ENCODE peak calls at places on chromosomes 16 and 17, in eight cellular contexts. A, C, Y, E, P, Q, L and K are unnamed samples. For H3K4me1, the result is how much of the 10 kb centered on the place peaks cover.

GRCh38 chr17:17216776-17217175 is 10.6 kb upstream of the PLD6 start:
- DNase-seq in A (no peak), C (no peak), Y (no peak), E (peak), P (no peak), Q (no peak), L (no peak), K (no peak)

GRCh38 chr17:48530887-48531272 is at the start of gene HOXB1:
- DNase-seq in A (no peak), C (no peak), Y (no peak), E (no peak), P (no peak), Q (no peak), L (no peak), K (no peak)

GRCh38 chr17:63966646-63967265 is 6.0 kb downstream of the SCN4A start:
- DNase-seq in A (no peak), C (peak), Y (no peak), E (no peak), P (no peak), Q (no peak), L (no peak), K (no peak)

GRCh38 chr16:4744758-4745569 is 10.6 kb downstream of the DNAAF8 start:
- DNase-seq in A (no peak), C (no peak), Y (no peak), E (no peak), P (no peak), Q (no peak), L (no peak), K (no peak)

GRCh38 chr17:6239237-6239798 is 169.1 kb downstream of the WSCD1 start:
- DNase-seq in A (peak), C (no peak), Y (no peak), E (no peak), P (no peak), Q (no peak), L (no peak), K (no peak)

GRCh38 chr17:74295625-74296547 is 21.9 kb downstream of the DNAI2 start:
- DNase-seq in A (peak), C (no peak), Y (no peak), E (no peak), P (no peak), Q (peak), L (no peak), K (no peak)

GRCh38 chr16:54936979-54937672 is 6.5 kb downstream of the IRX5 start:
- DNase-seq in A (no peak), C (no peak), Y (no peak), E (no peak), P (no peak), Q (peak), L (no peak), K (no peak)

GRCh38 chr17:57892146-57892819 is 42.4 kb upstream of the MRPS23 start:
- DNase-seq in A (peak), C (no peak), Y (peak), E (peak), P (peak), Q (peak), L (peak), K (peak)

GRCh38 chr16:58451945-58452401 is 48.0 kb upstream of the NDRG4 start:
- DNase-seq in A (peak), C (no peak), Y (no peak), E (no peak), P (no peak), Q (no peak), L (no peak), K (no peak)

GRCh38 chr17:81254955-81255717 is 16.0 kb downstream of the NDUFAF8 start:
- DNase-seq in A (peak), C (no peak), Y (peak), E (no peak), P (peak), Q (peak), L (peak), K (peak)

GRCh38 chr16:85390511-85391174 is 222.5 kb upstream of the GSE1 start:
- DNase-seq in A (peak), C (no peak), Y (peak), E (no peak), P (peak), Q (peak), L (peak), K (peak)

GRCh38 chr16:50213939-50214519 is 52.3 kb upstream of the ADCY7 start:
- DNase-seq in A (peak), C (no peak), Y (no peak), E (peak), P (no peak), Q (no peak), L (no peak), K (no peak)

GRCh38 chr17:44219636-44220210 is at the start of gene UBTF:
- DNase-seq in A (peak), C (no peak), Y (peak), E (peak), P (peak), Q (peak), L (no peak), K (no peak)

GRCh38 chr17:66985838-66986237 is 21.3 kb downstream of the CACNG4 start:
- DNase-seq in A (no peak), C (no peak), Y (no peak), E (no peak), P (no peak), Q (no peak), L (no peak), K (no peak)

GRCh38 chr16:82580293-82580900 is 46.4 kb upstream of the CDH13 start:
- DNase-seq in A (peak), C (no peak), Y (no peak), E (peak), P (no peak), Q (no peak), L (no peak), K (no peak)

GRCh38 chr16:79621027-79621426 is 20.5 kb upstream of the MAF start:
- DNase-seq in A (no peak), C (no peak), Y (no peak), E (no peak), P (no peak), Q (no peak), L (no peak), K (no peak)

GRCh38 chr17:41367426-41368075 is 2.1 kb downstream of the KRT33B start:
- DNase-seq in A (peak), C (no peak), Y (no peak), E (no peak), P (peak), Q (no peak), L (no peak), K (peak)

DNA sequence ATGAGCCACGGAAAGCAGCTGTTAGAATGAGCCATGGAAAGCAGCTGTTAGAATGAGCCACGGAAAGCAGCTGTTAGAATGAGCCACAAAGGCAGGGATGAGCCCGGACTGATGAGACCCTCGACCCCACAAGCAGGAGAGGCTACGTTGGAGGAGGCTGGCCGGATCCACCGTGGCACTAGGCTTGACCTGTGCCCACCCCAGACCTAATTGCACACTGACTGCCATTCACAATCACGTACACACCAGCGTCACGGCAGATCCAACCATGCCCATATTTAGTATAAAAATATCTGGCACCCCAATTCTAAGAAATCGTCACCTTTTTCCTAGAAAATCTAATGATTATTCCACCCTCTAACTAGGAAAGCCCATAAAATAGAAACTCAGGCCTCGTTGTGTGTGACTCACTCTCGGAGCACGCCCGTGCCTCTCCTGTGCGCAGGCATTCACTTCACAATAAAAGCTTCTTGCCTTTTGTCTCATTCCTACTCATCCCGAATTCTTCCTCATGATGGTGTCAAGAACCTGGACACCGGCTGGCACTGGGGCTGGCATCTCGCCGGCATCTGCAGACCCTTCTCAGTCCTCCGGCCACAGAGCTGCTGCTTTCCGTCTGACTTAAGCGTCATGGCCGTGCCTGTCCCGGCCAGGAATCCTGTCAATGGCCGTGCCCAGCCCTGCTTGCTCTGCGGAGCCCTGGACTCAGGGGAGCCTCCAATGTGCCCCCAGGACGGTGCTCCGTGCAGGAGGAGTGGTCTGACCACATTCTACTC is 5.5 kb upstream of the SECTM1 start:
- DNase-seq in A (peak), C (no peak), Y (peak), E (no peak), P (peak), Q (no peak), L (peak), K (peak)
- H3K4me1 ChIP-seq in A (under half), C (under half), Y (under half), E (under half), P (under half), Q (under half), L (under half), K (under half)

DNA sequence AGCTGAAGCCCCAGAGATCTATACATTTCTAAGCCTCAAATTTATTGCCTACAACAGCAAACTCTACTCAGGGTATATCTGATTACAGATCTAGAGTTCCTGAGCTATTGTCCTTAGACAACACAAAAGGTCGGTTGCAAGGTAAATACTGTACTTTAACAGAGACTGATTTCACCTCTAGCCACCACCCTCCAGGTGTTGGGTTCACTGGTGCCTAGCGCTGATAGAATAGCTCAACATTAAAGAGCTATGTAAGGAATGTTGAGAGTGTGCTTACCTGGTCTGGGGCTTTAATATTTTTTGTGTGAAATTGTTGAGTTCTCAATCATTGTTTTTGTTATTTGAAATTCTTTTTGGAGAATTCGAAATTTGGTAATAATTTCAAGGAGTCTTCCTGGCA is 277.0 kb upstream of the PSMD7 start:
- DNase-seq in A (no peak), C (no peak), Y (no peak), E (no peak), P (no peak), Q (no peak), L (no peak), K (no peak)
- H3K4me1 ChIP-seq in A (under half), C (under half), Y (under half), E (under half), P (under half), Q (under half), L (under half), K (under half)

DNA sequence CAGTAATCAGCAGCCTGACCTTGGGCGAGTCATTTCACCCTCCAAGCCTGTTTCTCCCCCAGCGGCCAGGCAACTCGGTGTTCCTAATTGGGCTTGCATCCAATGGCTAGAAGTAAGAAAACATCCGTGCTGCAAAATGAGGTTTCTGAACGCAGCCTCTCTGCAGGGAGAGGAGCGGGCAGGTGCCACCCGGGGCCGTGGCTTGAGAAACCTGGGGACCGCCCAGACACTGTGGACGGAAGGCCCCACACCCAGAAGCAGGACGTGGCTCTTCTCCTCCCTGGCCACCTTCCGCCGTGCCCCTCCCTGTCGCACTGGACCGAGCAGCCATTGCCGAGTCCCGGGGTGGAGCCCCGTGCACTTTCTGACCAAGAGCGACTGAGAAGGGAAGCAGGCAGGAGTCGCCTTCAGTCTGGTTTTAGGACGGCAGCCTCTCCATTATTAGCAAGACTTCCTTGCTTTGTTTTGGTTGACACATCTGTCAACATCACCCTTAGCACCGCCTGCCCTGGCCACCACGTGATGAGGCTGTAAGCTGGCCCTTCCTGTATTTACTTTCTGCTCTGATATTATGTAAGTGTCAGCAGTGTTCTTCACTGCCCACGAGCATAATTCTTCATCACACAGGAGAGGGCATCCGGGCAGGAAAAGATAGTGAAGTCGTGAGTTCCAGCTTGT is 785 bp downstream of the HERPUD1 start:
- DNase-seq in A (peak), C (no peak), Y (peak), E (peak), P (peak), Q (peak), L (peak), K (peak)
- H3K4me1 ChIP-seq in A (under half), C (under half), Y (under half), E (half or more), P (under half), Q (under half), L (under half), K (under half)

GRCh38 chr16:3008749-3009088 is 4.0 kb upstream of the CLDN9 start:
- DNase-seq in A (no peak), C (no peak), Y (no peak), E (no peak), P (no peak), Q (no peak), L (no peak), K (no peak)
- H3K4me1 ChIP-seq in A (under half), C (under half), Y (under half), E (under half), P (under half), Q (under half), L (under half), K (under half)